ENCODE peak calls at places on chromosomes 5 and 9, in six cellular contexts. One of them, this sample, is unnamed.

GRCh38 chr5:54018438-54018837 is 291.9 kb downstream of the ARL15 start:
- DNase-seq in activated CD4-positive, alpha-beta T cell treated with anti-CD3 and anti-CD28 coated beads, Interleukin-2, amount 50 U/mL, for 1 hour: no peak
- DNase-seq in sigmoid colon: no peak
- DNase-seq in midbrain: no peak
- DNase-seq in aorta: no peak
- DNase-seq in heart right ventricle: no peak
- DNase-seq in this sample: no peak

GRCh38 chr5:127804886-127805426 is 101.8 kb downstream of the CCDC192 start:
- DNase-seq in activated CD4-positive, alpha-beta T cell treated with anti-CD3 and anti-CD28 coated beads, Interleukin-2, amount 50 U/mL, for 1 hour: no peak
- DNase-seq in sigmoid colon: no peak
- DNase-seq in midbrain: no peak
- DNase-seq in aorta: no peak
- DNase-seq in heart right ventricle: no peak
- DNase-seq in this sample: no peak

GRCh38 chr5:97907611-97908400 is 724.8 kb upstream of the RIOK2 start:
- DNase-seq in activated CD4-positive, alpha-beta T cell treated with anti-CD3 and anti-CD28 coated beads, Interleukin-2, amount 50 U/mL, for 1 hour: no peak
- DNase-seq in sigmoid colon: no peak
- DNase-seq in midbrain: no peak
- DNase-seq in aorta: no peak
- DNase-seq in heart right ventricle: no peak
- DNase-seq in this sample: no peak

GRCh38 chr9:98575379-98576346 is 133.1 kb downstream of the GABBR2 start:
- DNase-seq in activated CD4-positive, alpha-beta T cell treated with anti-CD3 and anti-CD28 coated beads, Interleukin-2, amount 50 U/mL, for 1 hour: no peak
- DNase-seq in sigmoid colon: no peak
- DNase-seq in midbrain: no peak
- DNase-seq in aorta: no peak
- DNase-seq in heart right ventricle: no peak
- DNase-seq in this sample: no peak

GRCh38 chr5:156929366-156929948 is 33.6 kb downstream of the TIMD4 start:
- DNase-seq in activated CD4-positive, alpha-beta T cell treated with anti-CD3 and anti-CD28 coated beads, Interleukin-2, amount 50 U/mL, for 1 hour: no peak
- DNase-seq in sigmoid colon: no peak
- DNase-seq in midbrain: no peak
- DNase-seq in aorta: no peak
- DNase-seq in heart right ventricle: no peak
- DNase-seq in this sample: no peak

GRCh38 chr9:100669968-100670367 is 92.1 kb downstream of the CAVIN4 start:
- DNase-seq in activated CD4-positive, alpha-beta T cell treated with anti-CD3 and anti-CD28 coated beads, Interleukin-2, amount 50 U/mL, for 1 hour: no peak
- DNase-seq in sigmoid colon: no peak
- DNase-seq in midbrain: no peak
- DNase-seq in aorta: no peak
- DNase-seq in heart right ventricle: no peak
- DNase-seq in this sample: no peak

GRCh38 chr9:110033869-110034268 is 174.1 kb downstream of the C9orf152 start:
- DNase-seq in activated CD4-positive, alpha-beta T cell treated with anti-CD3 and anti-CD28 coated beads, Interleukin-2, amount 50 U/mL, for 1 hour: no peak
- DNase-seq in sigmoid colon: no peak
- DNase-seq in midbrain: no peak
- DNase-seq in aorta: no peak
- DNase-seq in heart right ventricle: no peak
- DNase-seq in this sample: no peak

GRCh38 chr5:41575110-41575779 is 64.8 kb upstream of the PLCXD3 start:
- DNase-seq in activated CD4-positive, alpha-beta T cell treated with anti-CD3 and anti-CD28 coated beads, Interleukin-2, amount 50 U/mL, for 1 hour: no peak
- DNase-seq in sigmoid colon: no peak
- DNase-seq in midbrain: no peak
- DNase-seq in aorta: no peak
- DNase-seq in heart right ventricle: no peak
- DNase-seq in this sample: no peak

GRCh38 chr9:109317979-109318671 is 2.7 kb downstream of the EPB41L4B start:
- DNase-seq in activated CD4-positive, alpha-beta T cell treated with anti-CD3 and anti-CD28 coated beads, Interleukin-2, amount 50 U/mL, for 1 hour: no peak
- DNase-seq in sigmoid colon: no peak
- DNase-seq in midbrain: no peak
- DNase-seq in aorta: no peak
- DNase-seq in heart right ventricle: no peak
- DNase-seq in this sample: no peak

GRCh38 chr9:93267091-93267541 is 83.2 kb downstream of the WNK2 start:
- DNase-seq in activated CD4-positive, alpha-beta T cell treated with anti-CD3 and anti-CD28 coated beads, Interleukin-2, amount 50 U/mL, for 1 hour: no peak
- DNase-seq in sigmoid colon: peak
- DNase-seq in midbrain: no peak
- DNase-seq in aorta: no peak
- DNase-seq in heart right ventricle: no peak
- DNase-seq in this sample: no peak

GRCh38 chr5:138029501-138029900 is 3.4 kb downstream of the FAM13B start:
- DNase-seq in activated CD4-positive, alpha-beta T cell treated with anti-CD3 and anti-CD28 coated beads, Interleukin-2, amount 50 U/mL, for 1 hour: no peak
- DNase-seq in sigmoid colon: no peak
- DNase-seq in midbrain: no peak
- DNase-seq in aorta: no peak
- DNase-seq in heart right ventricle: no peak
- DNase-seq in this sample: no peak

GRCh38 chr9:122201641-122202040 is 27.1 kb downstream of the LHX6 start:
- DNase-seq in activated CD4-positive, alpha-beta T cell treated with anti-CD3 and anti-CD28 coated beads, Interleukin-2, amount 50 U/mL, for 1 hour: no peak
- DNase-seq in sigmoid colon: no peak
- DNase-seq in midbrain: no peak
- DNase-seq in aorta: no peak
- DNase-seq in heart right ventricle: no peak
- DNase-seq in this sample: no peak

GRCh38 chr9:6055213-6055612 is 39.8 kb upstream of the RANBP6 start:
- DNase-seq in activated CD4-positive, alpha-beta T cell treated with anti-CD3 and anti-CD28 coated beads, Interleukin-2, amount 50 U/mL, for 1 hour: peak
- DNase-seq in sigmoid colon: no peak
- DNase-seq in midbrain: peak
- DNase-seq in aorta: no peak
- DNase-seq in heart right ventricle: peak
- DNase-seq in this sample: peak

GRCh38 chr5:89187883-89188465 is 305.0 kb upstream of the MEF2C start:
- DNase-seq in activated CD4-positive, alpha-beta T cell treated with anti-CD3 and anti-CD28 coated beads, Interleukin-2, amount 50 U/mL, for 1 hour: no peak
- DNase-seq in sigmoid colon: no peak
- DNase-seq in midbrain: no peak
- DNase-seq in aorta: no peak
- DNase-seq in heart right ventricle: no peak
- DNase-seq in this sample: no peak

GRCh38 chr9:16057541-16057940 is 504.7 kb downstream of the CCDC171 start:
- DNase-seq in activated CD4-positive, alpha-beta T cell treated with anti-CD3 and anti-CD28 coated beads, Interleukin-2, amount 50 U/mL, for 1 hour: no peak
- DNase-seq in sigmoid colon: no peak
- DNase-seq in midbrain: no peak
- DNase-seq in aorta: no peak
- DNase-seq in heart right ventricle: no peak
- DNase-seq in this sample: no peak

GRCh38 chr5:119355244-119355635 is 579 bp upstream of the TNFAIP8 start:
- DNase-seq in activated CD4-positive, alpha-beta T cell treated with anti-CD3 and anti-CD28 coated beads, Interleukin-2, amount 50 U/mL, for 1 hour: peak
- DNase-seq in sigmoid colon: no peak
- DNase-seq in midbrain: no peak
- DNase-seq in aorta: no peak
- DNase-seq in heart right ventricle: no peak
- DNase-seq in this sample: no peak

GRCh38 chr5:113245427-113246052 is 189.2 kb downstream of the TSSK1B start:
- DNase-seq in activated CD4-positive, alpha-beta T cell treated with anti-CD3 and anti-CD28 coated beads, Interleukin-2, amount 50 U/mL, for 1 hour: no peak
- DNase-seq in sigmoid colon: no peak
- DNase-seq in midbrain: no peak
- DNase-seq in aorta: no peak
- DNase-seq in heart right ventricle: no peak
- DNase-seq in this sample: no peak

GRCh38 chr5:59264641-59265245 is 628.8 kb downstream of the PDE4D start:
- DNase-seq in activated CD4-positive, alpha-beta T cell treated with anti-CD3 and anti-CD28 coated beads, Interleukin-2, amount 50 U/mL, for 1 hour: no peak
- DNase-seq in sigmoid colon: no peak
- DNase-seq in midbrain: no peak
- DNase-seq in aorta: no peak
- DNase-seq in heart right ventricle: no peak
- DNase-seq in this sample: no peak

GRCh38 chr9:106962615-106963363 is 99.8 kb downstream of the ZNF462 start:
- DNase-seq in activated CD4-positive, alpha-beta T cell treated with anti-CD3 and anti-CD28 coated beads, Interleukin-2, amount 50 U/mL, for 1 hour: no peak
- DNase-seq in sigmoid colon: no peak
- DNase-seq in midbrain: no peak
- DNase-seq in aorta: no peak
- DNase-seq in heart right ventricle: peak
- DNase-seq in this sample: no peak

GRCh38 chr9:99030082-99030481 is 74.8 kb upstream of the TGFBR1 start:
- DNase-seq in activated CD4-positive, alpha-beta T cell treated with anti-CD3 and anti-CD28 coated beads, Interleukin-2, amount 50 U/mL, for 1 hour: no peak
- DNase-seq in sigmoid colon: no peak
- DNase-seq in midbrain: no peak
- DNase-seq in aorta: no peak
- DNase-seq in heart right ventricle: no peak
- DNase-seq in this sample: no peak

GRCh38 chr9:138049779-138050471 is 172.3 kb downstream of the CACNA1B start:
- DNase-seq in activated CD4-positive, alpha-beta T cell treated with anti-CD3 and anti-CD28 coated beads, Interleukin-2, amount 50 U/mL, for 1 hour: no peak
- DNase-seq in sigmoid colon: peak
- DNase-seq in midbrain: no peak
- DNase-seq in aorta: no peak
- DNase-seq in heart right ventricle: no peak
- DNase-seq in this sample: peak

GRCh38 chr9:35470894-35471293 is 19.0 kb upstream of the RUSC2 start:
- DNase-seq in activated CD4-positive, alpha-beta T cell treated with anti-CD3 and anti-CD28 coated beads, Interleukin-2, amount 50 U/mL, for 1 hour: no peak
- DNase-seq in sigmoid colon: no peak
- DNase-seq in midbrain: no peak
- DNase-seq in aorta: peak
- DNase-seq in heart right ventricle: no peak
- DNase-seq in this sample: no peak